ENCODE peak calls at places on chromosome 11, in eight cellular contexts. Q is tibial artery, H is astrocyte, G is fibroblast of lung, T is activated B cell treated with CpG ODN at 0.5 μM for 24 hours, P is GM23338, L is omental fat pad, V is fibroblast of pulmonary artery. I is an unnamed sample.

GRCh38 chr11:119371778-119372182 is 9.7 kb downstream of the USP2 start:
- DNase-seq in G (peak), L (no peak), T (no peak), H (no peak), Q (no peak), P (no peak), V (no peak), I (no peak)

GRCh38 chr11:57778318-57779037 is 16.9 kb downstream of the CTNND1 start:
- DNase-seq in P (peak), H (peak), G (peak), V (peak), L (peak), T (no peak), Q (peak), I (no peak)

GRCh38 chr11:91219501-91219900 is 996.7 kb upstream of the CHORDC1 start:
- DNase-seq in Q (no peak), T (no peak), G (peak), P (no peak), V (peak), L (no peak), H (peak), I (no peak)

GRCh38 chr11:45333023-45333422 is 46.9 kb upstream of the SYT13 start:
- DNase-seq in T (no peak), L (no peak), Q (no peak), G (no peak), V (peak), P (no peak), H (no peak), I (no peak)

GRCh38 chr11:67278135-67278938 is 10.8 kb upstream of the ANKRD13D start:
- DNase-seq in G (no peak), T (no peak), Q (peak), L (no peak), V (no peak), P (no peak), H (no peak), I (no peak)

GRCh38 chr11:122743949-122744876 is 88.7 kb downstream of the UBASH3B start:
- DNase-seq in H (no peak), P (no peak), G (no peak), Q (peak), V (no peak), L (no peak), T (peak), I (peak)

GRCh38 chr11:15178214-15178613 is 63.5 kb downstream of the INSC start:
- DNase-seq in G (no peak), Q (no peak), H (no peak), V (no peak), T (no peak), P (no peak), L (no peak), I (no peak)

GRCh38 chr11:1506981-1507380 is 20.4 kb upstream of the MOB2 start:
- DNase-seq in Q (peak), V (no peak), G (no peak), L (no peak), H (no peak), T (no peak), P (no peak), I (no peak)

GRCh38 chr11:1333091-1333772 is 23.8 kb upstream of the TOLLIP start:
- DNase-seq in Q (peak), H (no peak), V (no peak), L (no peak), T (no peak), G (no peak), P (no peak), I (no peak)

GRCh38 chr11:119316729-119317591 is at the start of gene MCAM:
- DNase-seq in T (no peak), G (peak), Q (peak), V (no peak), L (no peak), P (peak), H (no peak), I (no peak)

GRCh38 chr11:17548444-17548843 is 1.4 kb downstream of the OTOG start:
- DNase-seq in Q (no peak), L (no peak), H (no peak), V (no peak), G (no peak), T (no peak), P (peak), I (no peak)

GRCh38 chr11:110979696-110980095 is 265.8 kb upstream of the POU2AF2 start:
- DNase-seq in Q (no peak), L (no peak), H (peak), G (peak), T (no peak), P (no peak), V (no peak), I (no peak)

GRCh38 chr11:124823512-124824376 is 23.5 kb upstream of the MSANTD2 start:
- DNase-seq in T (no peak), Q (no peak), L (no peak), P (no peak), V (no peak), H (no peak), G (no peak), I (no peak)

GRCh38 chr11:19403196-19403895 is 162.6 kb upstream of the E2F8 start:
- DNase-seq in L (no peak), G (no peak), V (no peak), H (no peak), Q (no peak), T (no peak), P (no peak), I (no peak)

GRCh38 chr11:47499614-47500013 is 50.7 kb upstream of the RAPSN start:
- DNase-seq in Q (no peak), H (no peak), G (no peak), L (no peak), P (no peak), T (no peak), V (no peak), I (no peak)

GRCh38 chr11:73330569-73331093 is 22.6 kb downstream of the ARHGEF17 start:
- DNase-seq in T (no peak), L (no peak), G (peak), P (peak), Q (no peak), V (peak), H (no peak), I (no peak)
- TF ChIP-seq CTCF in T (no peak), L (no peak), G (peak), P (peak), Q (peak), V (peak), H (peak), I (no peak)

GRCh38 chr11:117200813-117201515 is 1.8 kb downstream of the TAGLN start:
- DNase-seq in P (no peak), H (no peak), L (no peak), V (peak), G (no peak), T (no peak), Q (no peak), I (no peak)
- TF ChIP-seq CTCF in P (no peak), H (no peak), L (no peak), V (no peak), G (no peak), T (no peak), Q (no peak), I (no peak)

DNA sequence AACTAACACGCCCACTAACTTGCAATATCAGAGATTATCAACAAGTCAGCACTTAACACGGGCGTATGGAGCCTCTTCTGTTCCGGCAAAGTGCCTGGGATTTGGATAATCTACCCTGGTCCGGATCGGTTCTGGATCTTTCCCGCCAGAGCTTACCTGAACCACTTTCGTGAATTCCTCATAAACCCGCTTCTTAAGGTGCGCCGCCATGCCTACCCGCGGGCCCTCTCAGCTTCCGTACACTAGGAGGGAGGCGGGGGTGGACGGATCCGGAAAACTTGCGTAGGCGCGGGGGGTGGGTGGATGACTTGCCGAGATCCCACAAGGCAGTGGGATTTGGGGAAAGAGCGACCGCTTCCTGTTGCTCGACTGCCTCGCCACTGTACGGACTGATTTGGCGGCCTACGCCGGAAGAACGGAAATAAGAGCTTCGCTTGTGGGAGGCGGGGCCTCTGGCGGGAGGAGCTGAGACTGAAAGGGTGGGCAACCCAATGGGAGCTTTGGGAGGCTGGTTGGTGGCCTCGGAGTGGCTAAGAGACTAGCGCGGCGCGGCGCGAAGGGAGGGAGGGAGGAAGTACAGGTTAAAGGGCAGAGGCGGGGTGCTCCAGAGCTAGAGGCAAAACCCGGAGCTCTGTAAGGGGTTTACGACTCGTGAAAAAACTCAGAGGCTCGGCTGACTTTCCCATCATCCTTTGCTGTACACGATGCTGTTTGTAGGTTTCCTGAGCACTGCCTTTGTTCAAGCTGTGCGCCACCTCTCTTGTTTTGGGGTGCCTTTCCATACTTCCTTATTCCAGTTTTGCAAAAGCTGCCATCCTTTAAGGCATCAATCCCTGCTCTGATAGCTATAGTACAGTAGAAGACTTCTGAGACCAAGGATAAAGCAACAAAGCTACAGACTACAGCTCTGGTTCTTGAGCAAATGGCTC is at the start of gene INTS4:
- DNase-seq in G (peak), T (peak), H (peak), L (peak), V (peak), Q (peak), P (peak), I (peak)
- TF ChIP-seq CTCF in G (no peak), T (no peak), H (no peak), L (no peak), V (no peak), Q (no peak), P (no peak), I (no peak)

GRCh38 chr11:104254347-104254746 is 90.4 kb upstream of the PDGFD start:
- DNase-seq in G (peak), Q (no peak), L (no peak), T (no peak), H (peak), P (peak), V (peak), I (no peak)

GRCh38 chr11:104260456-104260855 is 96.5 kb upstream of the PDGFD start:
- DNase-seq in H (no peak), P (no peak), G (no peak), Q (no peak), V (no peak), T (no peak), L (no peak), I (no peak)

GRCh38 chr11:104259121-104259610 is 95.2 kb upstream of the PDGFD start:
- DNase-seq in T (no peak), H (no peak), Q (no peak), L (no peak), G (peak), P (no peak), V (no peak), I (no peak)

DNA sequence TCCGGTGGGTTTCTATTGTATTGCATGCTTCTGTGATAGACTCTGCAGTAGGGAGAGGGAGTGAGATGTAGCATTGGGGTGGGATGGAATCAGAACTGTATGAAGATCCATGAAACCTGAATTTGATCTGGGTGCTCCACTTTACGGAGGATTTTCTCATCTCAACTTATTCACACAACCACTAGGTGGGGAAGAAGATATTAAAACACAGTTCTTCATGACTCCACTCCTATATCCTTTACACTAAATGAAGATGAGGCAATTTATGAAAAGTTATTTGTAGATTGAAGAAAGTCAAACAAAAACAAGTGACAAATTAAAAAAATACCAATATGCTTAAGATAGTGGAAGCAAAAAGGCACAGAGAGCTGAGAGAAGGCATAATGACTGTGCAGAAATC is 92.6 kb upstream of the PDGFD start:
- DNase-seq in T (no peak), L (no peak), G (peak), H (no peak), V (peak), Q (no peak), P (peak), I (no peak)
- TF ChIP-seq CTCF in T (no peak), L (no peak), G (no peak), H (peak), V (peak), Q (no peak), P (peak), I (no peak)

GRCh38 chr11:63488789-63489188 is 2.2 kb downstream of the PLAAT5 start:
- DNase-seq in P (no peak), Q (no peak), V (no peak), T (no peak), G (no peak), L (no peak), H (no peak), I (no peak)

GRCh38 chr11:63490551-63491239 is at the start of gene PLAAT5:
- DNase-seq in H (no peak), G (peak), T (no peak), V (no peak), Q (no peak), L (no peak), P (peak), I (no peak)

GRCh38 chr11:63491614-63492372 is 826 bp upstream of the PLAAT5 start:
- DNase-seq in H (peak), P (peak), V (peak), L (no peak), Q (no peak), G (peak), T (no peak), I (peak)

GRCh38 chr11:63491240-63491587 is 247 bp upstream of the PLAAT5 start:
- DNase-seq in V (no peak), T (no peak), H (no peak), G (no peak), P (no peak), L (no peak), Q (no peak), I (peak)

GRCh38 chr11:63489879-63490278 is 1.1 kb downstream of the PLAAT5 start:
- DNase-seq in T (no peak), H (peak), G (peak), P (peak), L (no peak), V (peak), Q (no peak), I (no peak)
- TF ChIP-seq CTCF in T (no peak), H (no peak), G (no peak), P (no peak), L (no peak), V (peak), Q (no peak), I (no peak)

GRCh38 chr11:132994038-132994502 is 538.2 kb downstream of the OPCML start:
- DNase-seq in G (peak), L (no peak), P (peak), T (no peak), Q (no peak), H (no peak), V (no peak), I (no peak)

GRCh38 chr11:132997396-132997795 is 534.9 kb downstream of the OPCML start:
- DNase-seq in L (no peak), G (no peak), H (no peak), P (no peak), V (no peak), Q (no peak), T (no peak), I (no peak)

GRCh38 chr11:132988381-132988780 is 543.9 kb downstream of the OPCML start:
- DNase-seq in G (no peak), Q (no peak), T (no peak), H (no peak), V (no peak), L (no peak), P (no peak), I (no peak)

GRCh38 chr11:132987936-132988335 is 544.4 kb downstream of the OPCML start:
- DNase-seq in L (no peak), T (no peak), P (no peak), Q (no peak), H (peak), V (no peak), G (peak), I (no peak)

DNA sequence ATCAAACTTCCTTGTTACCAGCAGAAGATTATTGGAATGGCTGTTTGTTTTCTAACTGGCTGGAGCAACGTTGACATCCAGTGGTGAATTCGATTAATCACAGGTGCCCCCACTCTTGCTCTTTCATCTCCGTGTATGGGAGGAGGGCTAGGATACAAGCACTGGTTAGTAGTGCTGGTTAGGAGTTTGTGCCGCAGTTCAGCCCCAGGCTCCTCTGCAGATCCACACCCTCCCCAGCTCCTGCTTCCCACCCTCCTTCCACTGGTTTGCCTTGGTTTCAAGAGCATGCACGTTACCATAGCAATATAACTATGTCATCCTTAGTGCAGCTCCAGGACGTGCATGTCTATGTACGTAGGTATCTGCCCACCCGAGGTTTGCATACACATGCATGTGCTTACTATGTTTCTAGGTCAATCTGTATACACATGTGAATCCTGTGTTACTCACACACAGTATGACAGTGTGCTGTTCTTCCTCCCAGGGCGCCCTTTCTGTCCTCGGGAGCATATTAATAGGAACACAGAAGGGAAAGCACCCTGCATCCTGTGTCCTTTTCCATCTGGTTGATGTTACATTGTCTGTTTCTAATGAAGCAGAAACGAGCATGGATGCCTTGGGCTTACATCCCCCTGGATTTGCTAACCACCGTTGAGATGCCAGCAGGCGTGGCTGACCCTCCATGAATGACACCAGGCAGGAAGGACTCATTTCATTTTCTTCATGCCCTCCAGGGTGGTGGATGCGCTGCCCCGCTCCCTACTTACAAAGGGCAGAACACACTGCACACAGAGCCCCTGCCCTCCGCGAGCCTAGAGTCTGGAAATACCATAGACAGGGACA is 539.2 kb downstream of the OPCML start:
- DNase-seq in H (peak), T (no peak), L (no peak), Q (no peak), P (peak), G (peak), V (no peak), I (no peak)
- TF ChIP-seq CTCF in H (peak), T (no peak), L (no peak), Q (no peak), P (peak), G (peak), V (no peak), I (no peak)

GRCh38 chr11:96948066-96948465 is 558.3 kb downstream of the JRKL start:
- DNase-seq in P (no peak), T (no peak), Q (no peak), G (no peak), L (no peak), V (no peak), H (no peak), I (no peak)

GRCh38 chr11:96943970-96944369 is 554.2 kb downstream of the JRKL start:
- DNase-seq in T (no peak), L (no peak), Q (no peak), P (peak), H (no peak), V (no peak), G (no peak), I (no peak)

DNA sequence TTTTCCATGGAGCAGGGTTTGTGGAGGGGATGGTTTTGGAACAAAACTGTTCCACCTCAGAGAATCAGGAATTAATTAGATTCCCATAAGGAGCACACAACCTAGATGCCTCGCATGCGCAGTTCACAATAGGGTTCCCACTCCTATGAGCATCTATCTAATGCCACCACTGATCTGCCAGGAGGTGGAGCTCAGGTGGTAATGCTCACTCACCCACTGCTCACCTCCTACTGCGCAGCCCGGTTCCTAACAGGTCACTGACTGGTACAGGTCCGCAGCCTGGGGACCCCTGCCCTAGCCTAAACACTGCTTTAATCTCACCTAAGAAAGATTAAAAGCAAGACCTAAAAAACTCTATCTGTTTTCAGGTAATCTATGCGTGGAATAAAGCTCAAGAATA is 553.0 kb downstream of the JRKL start:
- DNase-seq in T (no peak), V (no peak), P (peak), H (no peak), G (no peak), L (no peak), Q (no peak), I (no peak)
- TF ChIP-seq CTCF in T (no peak), V (no peak), P (peak), H (no peak), G (no peak), L (no peak), Q (no peak), I (no peak)

GRCh38 chr11:8374716-8375115 is 111.0 kb upstream of the LMO1 start:
- DNase-seq in H (no peak), T (no peak), V (no peak), P (no peak), G (no peak), L (no peak), Q (no peak), I (no peak)

GRCh38 chr11:8373519-8374432 is 110.1 kb upstream of the LMO1 start:
- DNase-seq in Q (peak), H (no peak), G (no peak), L (no peak), P (no peak), T (no peak), V (no peak), I (no peak)

GRCh38 chr11:8372641-8373381 is 109.1 kb upstream of the LMO1 start:
- DNase-seq in P (no peak), Q (peak), G (no peak), V (no peak), L (no peak), T (no peak), H (no peak), I (no peak)

GRCh38 chr11:8375932-8376331 is 112.3 kb upstream of the LMO1 start:
- DNase-seq in V (no peak), P (no peak), L (no peak), G (no peak), H (no peak), Q (peak), T (no peak), I (no peak)

DNA sequence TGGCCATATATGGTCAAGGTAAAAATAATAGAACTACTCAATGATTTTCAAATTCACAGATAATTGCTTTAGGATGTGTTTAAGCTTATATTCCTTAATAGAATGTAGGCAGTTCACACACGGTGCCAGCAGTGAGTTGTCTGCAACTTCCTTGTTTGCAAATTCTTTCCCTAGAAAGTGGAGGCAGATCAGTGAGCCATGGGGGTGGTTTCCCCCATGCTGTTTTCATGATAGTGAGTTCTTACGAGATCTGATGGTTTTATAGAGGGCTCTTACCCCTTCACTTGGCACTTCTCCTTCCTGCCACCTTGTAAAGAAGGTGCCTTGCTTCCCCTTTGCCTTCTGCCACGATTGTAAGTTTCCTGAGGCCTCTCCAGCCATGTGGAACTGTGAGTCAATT is 111.8 kb upstream of the LMO1 start:
- DNase-seq in T (no peak), L (no peak), P (no peak), H (no peak), G (no peak), V (no peak), Q (no peak), I (no peak)
- TF ChIP-seq CTCF in T (no peak), L (no peak), P (no peak), H (no peak), G (no peak), V (no peak), Q (no peak), I (no peak)

I was measured in HL-60.